ENCODE peak calls at places on chromosomes 16 and 17, in four cellular contexts. P is K562, Z is GM12891, J is GM12878. Y is an unnamed sample.

GRCh38 chr16:59385953-59386352 is 651.8 kb upstream of the GOT2 start:
- DNase-seq in J (no peak), P (no peak), Z (no peak), Y (no peak)

GRCh38 chr16:81940781-81941560 is 70.3 kb downstream of the SDR42E1 start:
- DNase-seq in J (no peak), Z (no peak), P (peak), Y (no peak)

GRCh38 chr17:50177983-50178834 is 12.4 kb downstream of the SGCA start:
- DNase-seq in P (peak), Z (peak), J (no peak), Y (peak)

GRCh38 chr17:32240745-32241144 is 24.9 kb upstream of the RHBDL3 start:
- DNase-seq in Z (no peak), J (no peak), P (peak), Y (no peak)

GRCh38 chr16:27432600-27432957 is 30.6 kb downstream of the IL21R start:
- DNase-seq in Z (no peak), P (no peak), J (no peak), Y (no peak)

GRCh38 chr17:45923511-45924268 is 29.3 kb downstream of the MAPT start:
- DNase-seq in Z (no peak), P (no peak), J (no peak), Y (no peak)

GRCh38 chr17:74357466-74357809 is 4.2 kb downstream of the BTBD17 start:
- DNase-seq in P (no peak), Z (no peak), J (no peak), Y (no peak)

GRCh38 chr17:64406321-64407200 is 15.9 kb upstream of the PECAM1 start:
- DNase-seq in J (no peak), Z (no peak), P (peak), Y (peak)

GRCh38 chr16:81480856-81481821 is 36.5 kb downstream of the CMIP start:
- DNase-seq in Z (peak), J (peak), P (peak), Y (peak)

GRCh38 chr17:57407287-57408063 is 151.2 kb downstream of the MSI2 start:
- DNase-seq in Z (no peak), J (no peak), P (no peak), Y (no peak)

GRCh38 chr17:8185580-8186445 is 4.2 kb downstream of the BORCS6 start:
- DNase-seq in P (peak), Z (no peak), J (no peak), Y (no peak)

GRCh38 chr16:56932588-56933265 is 785 bp downstream of the HERPUD1 start:
- DNase-seq in P (peak), Z (no peak), J (no peak), Y (peak)

GRCh38 chr16:61098505-61098904 is 937.7 kb downstream of the CDH8 start:
- DNase-seq in Z (no peak), P (no peak), J (no peak), Y (no peak)

GRCh38 chr17:17805575-17805974 is 31.2 kb downstream of the SREBF1 start:
- DNase-seq in P (no peak), J (no peak), Z (no peak), Y (no peak)

GRCh38 chr17:62876063-62876462 is 67.9 kb upstream of the MARCHF10 start:
- DNase-seq in J (no peak), Z (no peak), P (no peak), Y (no peak)

GRCh38 chr16:51407921-51408320 is 256.9 kb upstream of the SALL1 start:
- DNase-seq in J (no peak), Z (no peak), P (no peak), Y (no peak)

GRCh38 chr17:42980274-42980765 is at the start of gene RUNDC1:
- DNase-seq in Z (peak), J (peak), P (peak), Y (peak)

GRCh38 chr16:17301593-17302135 is 169.1 kb downstream of the XYLT1 start:
- DNase-seq in P (no peak), J (peak), Z (peak), Y (peak)

GRCh38 chr16:85556456-85557082 is 56.6 kb upstream of the GSE1 start:
- DNase-seq in J (no peak), P (peak), Z (peak), Y (no peak)

GRCh38 chr17:1298616-1299015 is 19.2 kb downstream of the TRARG1 start:
- DNase-seq in Z (no peak), P (no peak), J (no peak), Y (no peak)

GRCh38 chr16:67429799-67430503 is 970 bp upstream of the HSD11B2 start:
- DNase-seq in J (no peak), Z (no peak), P (no peak), Y (no peak)

DNA sequence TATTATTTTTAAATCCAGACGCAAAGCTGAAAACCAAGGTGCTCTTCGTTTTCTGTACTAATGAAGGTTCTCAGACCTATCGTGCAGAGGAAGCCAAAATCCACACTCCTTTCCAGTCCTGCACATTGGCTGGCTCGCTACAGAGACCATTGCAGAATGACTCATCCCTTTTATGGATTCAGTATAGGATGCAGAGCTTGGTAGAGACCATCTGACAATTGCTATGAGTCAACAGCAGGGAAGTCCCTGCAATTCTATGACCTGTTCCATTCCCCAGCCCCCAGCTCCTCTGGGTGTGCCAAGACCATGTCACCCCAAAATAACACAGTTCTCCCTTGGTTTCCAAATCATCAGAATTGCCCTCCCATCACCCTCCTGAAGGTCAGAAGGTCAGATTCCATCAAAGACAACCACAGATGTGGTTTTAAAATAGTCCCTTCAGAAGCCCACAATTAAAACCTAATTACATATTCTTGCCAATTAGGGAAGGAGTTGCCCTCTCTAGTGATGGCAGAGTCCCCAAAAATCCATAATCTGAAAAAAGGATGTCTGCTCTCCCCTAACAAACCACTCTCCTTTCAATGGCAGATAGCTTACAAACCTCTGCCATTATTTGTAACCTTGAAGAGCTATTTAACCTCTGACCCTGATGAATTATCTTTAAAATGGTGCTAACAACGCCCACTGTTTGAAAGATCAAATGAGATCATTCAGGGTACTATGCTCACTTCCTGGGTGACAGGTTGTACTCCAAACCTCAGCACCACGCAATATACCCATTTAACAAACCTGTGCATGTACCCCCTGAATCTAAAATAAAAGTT is 108.2 kb upstream of the RBBP6 start:
- DNase-seq in J (peak), P (peak), Z (no peak), Y (no peak)
- TF ChIP-seq SPI1 in J (no peak), P (no peak), Z (no peak), Y (no peak)

GRCh38 chr16:4293181-4293716 is 20.4 kb upstream of the TFAP4 start:
- DNase-seq in Z (no peak), P (no peak), J (no peak), Y (no peak)
- TF ChIP-seq SPI1 in Z (no peak), P (no peak), J (no peak), Y (no peak)

DNA sequence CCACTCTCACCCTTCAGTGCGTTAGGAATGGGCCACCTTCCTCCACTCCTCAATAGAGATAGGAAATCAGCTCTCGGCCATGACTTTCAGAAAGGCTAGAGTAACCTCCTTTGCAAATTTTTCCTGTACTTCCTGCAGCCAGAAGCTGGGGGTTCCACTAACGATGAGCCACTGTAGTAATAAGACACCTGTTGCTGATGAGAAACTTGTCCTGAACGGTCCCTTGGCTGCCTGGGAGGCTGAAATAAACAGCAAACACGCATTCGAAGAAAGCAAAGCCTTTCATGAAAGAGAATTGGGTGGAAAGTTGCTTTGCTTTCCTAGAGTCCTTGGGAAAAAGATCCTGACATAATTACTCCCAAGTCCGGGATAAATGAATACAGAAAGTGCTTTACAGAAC is 190.8 kb upstream of the WSCD1 start:
- DNase-seq in J (no peak), Z (no peak), P (no peak), Y (no peak)
- TF ChIP-seq SPI1 in J (no peak), Z (no peak), P (no peak), Y (no peak)

GRCh38 chr16:77618011-77618410 is 104.3 kb upstream of the NUDT7 start:
- DNase-seq in P (no peak), Z (no peak), J (no peak), Y (no peak)
- TF ChIP-seq SPI1 in P (no peak), Z (no peak), J (no peak), Y (no peak)

GRCh38 chr16:11310634-11310977 is 29.5 kb upstream of the PRM1 start:
- DNase-seq in Z (no peak), P (no peak), J (no peak), Y (no peak)

GRCh38 chr16:11309895-11310633 is 28.9 kb upstream of the PRM1 start:
- DNase-seq in J (peak), P (no peak), Z (no peak), Y (peak)

GRCh38 chr16:11308493-11309283 is 27.6 kb upstream of the PRM1 start:
- DNase-seq in Z (no peak), P (no peak), J (peak), Y (peak)

GRCh38 chr16:11312718-11313492 is 31.8 kb upstream of the PRM1 start:
- DNase-seq in J (no peak), P (peak), Z (no peak), Y (no peak)

GRCh38 chr16:11310997-11311561 is 29.9 kb upstream of the PRM1 start:
- DNase-seq in J (peak), P (no peak), Z (no peak), Y (no peak)
- TF ChIP-seq SPI1 in J (peak), P (peak), Z (peak), Y (peak)

Y was measured in HL-60.